ENCODE peak calls at places on chromosomes 2 and 18, in eight cellular contexts. P is stimulated activated CD4-positive, alpha-beta T cell treated with anti-CD3 and anti-CD28 coated beads, Interleukin-2, amount 100 ng/mL, for 48 hours; R is sigmoid colon; B is activated T-cell treated with anti-CD3 and anti-CD28 coated beads, Interleukin-2, amount 50 U/mL, for 72 hours; K is HS-5; J is LHCN-M2; U is nephron progenitor cell; V is GM04504. N is an unnamed sample.

GRCh38 chr2:234146087-234146826 is 95.8 kb downstream of the SPP2 start:
- DNase-seq in P (no peak), K (peak; percentile 73), V (peak; percentile 74), J (peak; percentile 97), U (no peak), R (no peak), B (no peak), N (no peak)

GRCh38 chr2:128439231-128440086 is 120.8 kb upstream of the HS6ST1 start:
- DNase-seq in R (peak; percentile 55), V (no peak), J (no peak), U (no peak), P (no peak), K (no peak), B (no peak), N (peak; percentile 37)

GRCh38 chr18:67730884-67731283 is 214.4 kb upstream of the DSEL start:
- DNase-seq in P (no peak), V (peak; percentile 46), U (no peak), J (peak; percentile 86), B (no peak), K (peak; percentile 72), R (no peak), N (no peak)

GRCh38 chr2:156436477-156437085 is 402 bp downstream of the GPD2 start:
- DNase-seq in V (no peak), U (no peak), K (peak; percentile 20), J (peak; percentile 42), P (peak; percentile 7), B (peak; percentile 26), R (no peak), N (no peak)

GRCh38 chr2:48483916-48484315 is 46.0 kb upstream of the STON1 start:
- DNase-seq in J (no peak), K (no peak), U (no peak), P (no peak), R (no peak), B (no peak), V (no peak), N (no peak)

GRCh38 chr2:226578373-226578772 is 221.2 kb downstream of the IRS1 start:
- DNase-seq in P (no peak), R (no peak), B (no peak), U (no peak), J (peak; percentile 72), V (no peak), K (no peak), N (no peak)

GRCh38 chr2:170468557-170468956 is 246.6 kb upstream of the SP5 start:
- DNase-seq in J (no peak), R (no peak), V (no peak), P (no peak), U (no peak), K (no peak), B (no peak), N (no peak)

GRCh38 chr2:16613475-16613874 is 52.2 kb downstream of the CYRIA start:
- DNase-seq in J (peak; percentile 19), U (no peak), V (no peak), B (no peak), K (no peak), P (no peak), R (no peak), N (no peak)

GRCh38 chr2:43877782-43878464 is 39.2 kb downstream of the ABCG8 start:
- DNase-seq in J (peak; percentile 31), P (peak; percentile 72), R (no peak), U (peak; percentile 77), V (peak; percentile 16), B (peak; percentile 79), K (no peak), N (peak; percentile 95)

N was measured in H1.